ENCODE peak calls at places on chromosomes 11 and 22, in four cellular contexts. Q is NCI-H774, N is fibroblast of mammary gland, T is substantia nigra. R is an unnamed sample.

GRCh38 chr22:26597480-26597879 is 7.5 kb upstream of the TPST2 start:
- DNase-seq in Q (no peak), N (no peak), T (no peak), R (no peak)

GRCh38 chr11:771617-772204 is 5.6 kb downstream of the GATD1 start:
- DNase-seq in Q (no peak), N (no peak), T (no peak), R (no peak)

GRCh38 chr22:32721328-32722180 is 80.0 kb upstream of the TIMP3 start:
- DNase-seq in Q (no peak), N (no peak), T (no peak), R (no peak)

GRCh38 chr22:38792833-38793232 is 1.1 kb downstream of the DNAL4 start:
- DNase-seq in Q (no peak), N (peak), T (no peak), R (no peak)

GRCh38 chr22:29166180-29166579 is 39.5 kb upstream of the EMID1 start:
- DNase-seq in Q (no peak), N (no peak), T (no peak), R (no peak)

GRCh38 chr11:85941380-85941973 is 86.3 kb downstream of the CCDC83 start:
- DNase-seq in Q (no peak), N (peak), T (peak), R (peak)

GRCh38 chr11:116732740-116733385 is 39.9 kb downstream of the BUD13 start:
- DNase-seq in Q (peak), N (peak), T (peak), R (peak)

GRCh38 chr11:14577835-14578529 is 57.8 kb upstream of the PSMA1 start:
- DNase-seq in Q (no peak), N (no peak), T (no peak), R (no peak)

GRCh38 chr11:23997356-23997755 is 499.5 kb upstream of the LUZP2 start:
- DNase-seq in Q (no peak), N (no peak), T (no peak), R (no peak)

GRCh38 chr11:23336961-23337360 is 476.7 kb upstream of the CCDC179 start:
- DNase-seq in Q (no peak), N (no peak), T (no peak), R (no peak)

GRCh38 chr11:28657378-28658030 is 549.3 kb downstream of the METTL15 start:
- DNase-seq in Q (no peak), N (no peak), T (no peak), R (no peak)

GRCh38 chr11:17588166-17588565 is 41.1 kb downstream of the OTOG start:
- DNase-seq in Q (no peak), N (no peak), T (no peak), R (no peak)

GRCh38 chr22:17924735-17925727 is 99.3 kb downstream of the MICAL3 start:
- DNase-seq in Q (no peak), N (no peak), T (no peak), R (no peak)

GRCh38 chr11:58923300-58923788 is 15.9 kb upstream of the GLYATL1 start:
- DNase-seq in Q (peak), N (peak), T (no peak), R (peak)

GRCh38 chr11:9206496-9206895 is 58.7 kb downstream of the DENND5A start:
- DNase-seq in Q (no peak), N (peak), T (no peak), R (no peak)

GRCh38 chr11:71269603-71270511 is 17.5 kb upstream of the SHANK2 start:
- DNase-seq in Q (no peak), N (no peak), T (no peak), R (no peak)

R was measured in NCI-H748 treated with DMSO at 0.1 percent for 48 hours.